ENCODE peak calls at places on chromosomes 7 and 10, in nine cellular contexts. K is neural crest cell; G is CD8-positive, alpha-beta T cell; V is B cell; N is fibroblast of lung; H is nephron progenitor cell; F is Panc1; A is IMR-90; J is psoas muscle. Q is an unnamed sample.

GRCh38 chr10:101031796-101032636 is 982 bp downstream of the SFXN3 start:
- DNase-seq in K (no peak), G (peak), V (peak), N (peak), H (peak), F (no peak), A (peak), J (peak), Q (no peak)

GRCh38 chr7:33824911-33825459 is 80.4 kb upstream of the BMPER start:
- DNase-seq in K (no peak), G (no peak), V (no peak), N (peak), H (no peak), F (no peak), A (no peak), J (no peak), Q (no peak)

GRCh38 chr10:35749230-35749629 is 107.1 kb upstream of the FZD8 start:
- DNase-seq in K (no peak), G (no peak), V (no peak), N (no peak), H (no peak), F (no peak), A (no peak), J (no peak), Q (no peak)

GRCh38 chr7:119341822-119342221 is 931.2 kb upstream of the KCND2 start:
- DNase-seq in K (no peak), G (no peak), V (no peak), N (no peak), H (no peak), F (no peak), A (no peak), J (no peak), Q (no peak)

GRCh38 chr10:4270116-4270515 is 485.1 kb upstream of the KLF6 start:
- DNase-seq in K (no peak), G (no peak), V (no peak), N (peak), H (no peak), F (no peak), A (peak), J (no peak), Q (peak)

GRCh38 chr7:117134885-117135552 is 181.7 kb downstream of the ST7 start:
- DNase-seq in K (no peak), G (no peak), V (no peak), N (peak), H (no peak), F (no peak), A (peak), J (no peak), Q (no peak)

GRCh38 chr10:89481662-89482061 is 53.7 kb downstream of the SLC16A12 start:
- DNase-seq in K (no peak), G (no peak), V (no peak), N (peak), H (no peak), F (no peak), A (peak), J (no peak), Q (no peak)

GRCh38 chr7:139950881-139951525 is 111.7 kb downstream of the PARP12 start:
- DNase-seq in K (no peak), G (no peak), V (no peak), N (no peak), H (no peak), F (no peak), A (no peak), J (no peak), Q (no peak)

GRCh38 chr7:18866359-18867036 is 250.9 kb downstream of the TWIST1 start:
- DNase-seq in K (no peak), G (no peak), V (no peak), N (peak), H (no peak), F (peak), A (peak), J (peak), Q (peak)

GRCh38 chr10:110416776-110417732 is 80.7 kb upstream of the DUSP5 start:
- DNase-seq in K (no peak), G (no peak), V (no peak), N (no peak), H (no peak), F (no peak), A (no peak), J (no peak), Q (no peak)

GRCh38 chr10:7406712-7407333 is 4.0 kb downstream of the SFMBT2 start:
- DNase-seq in K (no peak), G (no peak), V (no peak), N (no peak), H (peak), F (no peak), A (no peak), J (no peak), Q (no peak)

GRCh38 chr10:79904671-79905321 is 44.1 kb downstream of the SFTPD start:
- DNase-seq in K (peak), G (peak), V (peak), N (peak), H (peak), F (no peak), A (peak), J (peak), Q (no peak)

GRCh38 chr10:73999703-74000102 is 1.8 kb downstream of the VCL start:
- DNase-seq in K (no peak), G (no peak), V (no peak), N (peak), H (no peak), F (no peak), A (peak), J (no peak), Q (no peak)

GRCh38 chr7:46747222-46747621 is 826.1 kb upstream of the IGFBP3 start:
- DNase-seq in K (no peak), G (no peak), V (no peak), N (no peak), H (peak), F (no peak), A (no peak), J (no peak), Q (no peak)

GRCh38 chr7:112517487-112517886 is 36.7 kb downstream of the LSMEM1 start:
- DNase-seq in K (no peak), G (no peak), V (no peak), N (no peak), H (no peak), F (no peak), A (no peak), J (no peak), Q (no peak)

GRCh38 chr7:112520787-112521186 is 40.0 kb downstream of the LSMEM1 start:
- DNase-seq in K (no peak), G (no peak), V (no peak), N (no peak), H (no peak), F (no peak), A (no peak), J (no peak), Q (no peak)

GRCh38 chr7:112510743-112511110 is 29.9 kb downstream of the LSMEM1 start:
- DNase-seq in K (no peak), G (no peak), V (no peak), N (no peak), H (no peak), F (no peak), A (no peak), J (no peak), Q (no peak)

GRCh38 chr7:112511451-112512220 is 30.8 kb downstream of the LSMEM1 start:
- DNase-seq in K (no peak), G (no peak), V (no peak), N (no peak), H (no peak), F (no peak), A (no peak), J (no peak), Q (no peak)

GRCh38 chr7:112515989-112516388 is 35.2 kb downstream of the LSMEM1 start:
- DNase-seq in K (no peak), G (no peak), V (no peak), N (no peak), H (no peak), F (no peak), A (no peak), J (no peak), Q (no peak)
- TF ChIP-seq CTCF in K (no peak), G (no peak), V (no peak), N (no peak), H (no peak), F (no peak), A (peak), J (no peak), Q (no peak)

DNA sequence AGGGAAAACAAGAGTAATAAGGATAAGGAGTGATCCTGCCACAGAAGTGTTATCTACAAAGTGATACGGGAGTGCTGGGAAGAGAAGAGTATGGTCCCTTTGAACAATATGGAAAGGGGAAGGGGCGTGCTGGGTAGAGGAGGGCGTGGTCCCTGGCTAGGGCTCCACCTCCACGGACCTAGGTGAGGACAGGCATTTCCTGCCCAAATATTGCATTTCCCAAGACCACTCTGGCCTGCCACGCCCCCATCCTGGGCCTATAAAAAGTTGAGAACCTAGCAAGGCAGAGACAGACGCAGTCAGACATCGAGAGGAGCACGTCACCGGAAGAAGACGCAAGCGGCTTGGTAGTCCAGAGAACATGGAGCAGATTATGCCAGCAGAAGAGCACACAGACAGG is 22.8 kb downstream of the VSTM4 start:
- DNase-seq in K (no peak), G (no peak), V (no peak), N (no peak), H (no peak), F (no peak), A (no peak), J (no peak), Q (no peak)
- TF ChIP-seq CTCF in K (no peak), G (no peak), V (no peak), N (no peak), H (no peak), F (no peak), A (no peak), J (no peak), Q (no peak)

DNA sequence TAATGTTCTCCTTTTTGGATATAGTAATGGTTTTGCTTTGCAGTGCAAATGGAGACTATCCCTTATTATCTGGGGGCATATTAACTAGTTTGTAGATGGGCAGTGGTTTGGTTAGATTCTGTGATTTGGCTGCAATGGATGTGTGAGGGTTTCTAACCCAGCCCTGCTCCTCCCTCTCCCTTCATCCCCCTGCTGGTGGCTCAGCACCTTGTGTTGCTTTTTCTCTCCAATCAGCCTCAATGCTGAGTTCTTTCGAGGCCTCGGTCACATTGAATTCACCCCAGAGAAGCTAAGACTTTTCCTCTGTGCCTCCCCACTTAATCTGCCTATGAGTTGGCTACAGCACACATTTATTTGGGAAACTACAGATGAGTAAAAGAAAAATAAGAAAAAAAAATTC is 120.0 kb downstream of the MALRD1 start:
- DNase-seq in K (no peak), G (no peak), V (no peak), N (no peak), H (peak), F (no peak), A (no peak), J (no peak), Q (no peak)
- TF ChIP-seq CTCF in K (peak), G (no peak), V (no peak), N (peak), H (peak), F (peak), A (peak), J (no peak), Q (peak)

GRCh38 chr10:116691544-116692126 is 50.7 kb downstream of the HSPA12A start:
- DNase-seq in K (no peak), G (no peak), V (no peak), N (peak), H (no peak), F (no peak), A (no peak), J (no peak), Q (no peak)

GRCh38 chr10:116691079-116691398 is 51.3 kb downstream of the HSPA12A start:
- DNase-seq in K (no peak), G (no peak), V (no peak), N (no peak), H (no peak), F (no peak), A (no peak), J (no peak), Q (no peak)

GRCh38 chr10:116689096-116689495 is 53.3 kb downstream of the HSPA12A start:
- DNase-seq in K (no peak), G (no peak), V (no peak), N (no peak), H (no peak), F (no peak), A (no peak), J (no peak), Q (no peak)

GRCh38 chr10:116689744-116690143 is 52.6 kb downstream of the HSPA12A start:
- DNase-seq in K (no peak), G (no peak), V (no peak), N (no peak), H (no peak), F (no peak), A (no peak), J (no peak), Q (no peak)

GRCh38 chr10:116690356-116691078 is 51.8 kb downstream of the HSPA12A start:
- DNase-seq in K (peak), G (no peak), V (no peak), N (peak), H (peak), F (no peak), A (peak), J (peak), Q (no peak)
- TF ChIP-seq CTCF in K (peak), G (no peak), V (no peak), N (peak), H (no peak), F (peak), A (peak), J (peak), Q (no peak)

GRCh38 chr7:134697487-134697886 is 50.8 kb downstream of the BPGM start:
- DNase-seq in K (no peak), G (no peak), V (no peak), N (no peak), H (no peak), F (no peak), A (no peak), J (no peak), Q (no peak)
- TF ChIP-seq CTCF in K (no peak), G (no peak), V (no peak), N (no peak), H (no peak), F (no peak), A (no peak), J (no peak), Q (no peak)

DNA sequence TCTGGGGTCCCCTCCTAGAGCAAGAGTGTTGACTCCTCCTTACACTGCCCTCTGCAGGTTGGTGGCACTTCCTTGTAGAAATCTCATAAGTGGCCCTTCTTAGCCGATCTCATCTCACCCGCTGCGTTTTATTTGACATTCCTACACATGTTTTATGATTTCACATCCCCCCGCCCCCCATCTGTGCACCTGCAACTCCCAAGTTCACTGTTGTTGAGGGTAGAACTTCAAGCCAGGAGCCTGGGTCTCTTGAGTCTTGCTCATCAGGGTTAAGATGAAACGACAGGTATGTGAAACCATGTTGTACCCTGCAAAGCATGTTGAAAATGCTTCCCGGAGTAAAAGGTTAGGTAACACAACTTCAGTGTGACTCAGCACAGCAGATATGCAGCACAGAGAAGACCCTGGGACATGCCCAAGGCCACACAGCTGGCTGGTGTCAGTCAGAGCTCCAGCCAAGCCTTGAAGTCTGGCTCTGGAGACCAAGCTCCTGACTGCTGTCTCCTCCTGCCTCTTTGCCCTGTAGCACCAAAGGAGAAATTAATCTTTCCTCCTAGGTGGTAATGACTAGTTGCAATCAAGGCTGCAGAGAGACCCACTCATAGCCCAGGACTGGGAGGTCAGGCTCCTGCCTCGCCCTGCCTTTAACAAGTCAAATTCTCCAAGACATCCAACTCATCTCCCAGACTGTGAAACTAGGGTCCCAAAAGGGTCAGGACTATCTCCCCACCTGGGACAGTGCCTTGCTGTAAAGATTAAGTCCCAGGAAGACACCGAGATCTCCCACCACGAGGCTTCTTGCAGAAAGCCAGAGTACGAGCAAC is 171.0 kb downstream of the PRKAG2 start:
- DNase-seq in K (peak), G (no peak), V (peak), N (peak), H (peak), F (no peak), A (peak), J (peak), Q (peak)
- TF ChIP-seq CTCF in K (peak), G (no peak), V (peak), N (peak), H (peak), F (peak), A (peak), J (peak), Q (peak)

GRCh38 chr10:22444219-22444788 is 99.0 kb downstream of the SPAG6 start:
- DNase-seq in K (no peak), G (no peak), V (no peak), N (no peak), H (no peak), F (no peak), A (no peak), J (no peak), Q (no peak)
- TF ChIP-seq CTCF in K (no peak), G (no peak), V (no peak), N (no peak), H (no peak), F (no peak), A (no peak), J (no peak), Q (no peak)

GRCh38 chr10:287814-288213 is 152.6 kb downstream of the ZMYND11 start:
- DNase-seq in K (no peak), G (no peak), V (no peak), N (peak), H (no peak), F (no peak), A (no peak), J (no peak), Q (no peak)
- TF ChIP-seq CTCF in K (peak), G (no peak), V (no peak), N (peak), H (peak), F (no peak), A (peak), J (peak), Q (peak)